ENCODE peak calls at places on chromosomes 4 and X, in seven cellular contexts. H, B, A, S, V, W and P are unnamed samples.

GRCh38 chrX:53685711-53686110 is 808 bp downstream of the HUWE1 start:
- DNase-seq in S (no peak), A (peak), V (no peak), B (no peak), H (no peak), W (no peak), P (no peak)

GRCh38 chr4:1098311-1098925 is 14.9 kb downstream of the RNF212 start:
- DNase-seq in W (no peak), A (no peak), S (no peak), B (peak), V (peak), H (no peak), P (no peak)

GRCh38 chr4:36138221-36138620 is 106.1 kb downstream of the ARAP2 start:
- DNase-seq in S (no peak), W (no peak), B (no peak), H (no peak), A (no peak), V (no peak), P (no peak)

GRCh38 chr4:121380448-121381147 is at the start of gene QRFPR:
- DNase-seq in W (no peak), S (peak), B (peak), A (no peak), H (no peak), V (no peak), P (no peak)

GRCh38 chrX:110665636-110666035 is 130.0 kb downstream of the CHRDL1 start:
- DNase-seq in S (peak), W (peak), V (no peak), A (peak), H (peak), B (peak), P (no peak)

GRCh38 chrX:37509349-37509748 is 62.1 kb upstream of the LANCL3 start:
- DNase-seq in B (no peak), W (peak), A (no peak), S (no peak), H (no peak), V (no peak), P (no peak)

GRCh38 chr4:23268072-23268771 is 575.5 kb downstream of the GBA3 start:
- DNase-seq in S (no peak), A (no peak), B (no peak), H (no peak), V (no peak), W (no peak), P (no peak)

GRCh38 chrX:54358424-54359211 is 772 bp upstream of the WNK3 start:
- DNase-seq in A (no peak), V (peak), B (peak), H (no peak), W (peak), S (peak), P (peak)

GRCh38 chr4:110586137-110586850 is 36.6 kb downstream of the PITX2 start:
- DNase-seq in V (no peak), W (no peak), H (peak), B (no peak), A (peak), S (no peak), P (peak)
- TF ChIP-seq CTCF in V (peak), W (no peak), H (peak), B (peak), A (peak), S (peak), P (no peak)

DNA sequence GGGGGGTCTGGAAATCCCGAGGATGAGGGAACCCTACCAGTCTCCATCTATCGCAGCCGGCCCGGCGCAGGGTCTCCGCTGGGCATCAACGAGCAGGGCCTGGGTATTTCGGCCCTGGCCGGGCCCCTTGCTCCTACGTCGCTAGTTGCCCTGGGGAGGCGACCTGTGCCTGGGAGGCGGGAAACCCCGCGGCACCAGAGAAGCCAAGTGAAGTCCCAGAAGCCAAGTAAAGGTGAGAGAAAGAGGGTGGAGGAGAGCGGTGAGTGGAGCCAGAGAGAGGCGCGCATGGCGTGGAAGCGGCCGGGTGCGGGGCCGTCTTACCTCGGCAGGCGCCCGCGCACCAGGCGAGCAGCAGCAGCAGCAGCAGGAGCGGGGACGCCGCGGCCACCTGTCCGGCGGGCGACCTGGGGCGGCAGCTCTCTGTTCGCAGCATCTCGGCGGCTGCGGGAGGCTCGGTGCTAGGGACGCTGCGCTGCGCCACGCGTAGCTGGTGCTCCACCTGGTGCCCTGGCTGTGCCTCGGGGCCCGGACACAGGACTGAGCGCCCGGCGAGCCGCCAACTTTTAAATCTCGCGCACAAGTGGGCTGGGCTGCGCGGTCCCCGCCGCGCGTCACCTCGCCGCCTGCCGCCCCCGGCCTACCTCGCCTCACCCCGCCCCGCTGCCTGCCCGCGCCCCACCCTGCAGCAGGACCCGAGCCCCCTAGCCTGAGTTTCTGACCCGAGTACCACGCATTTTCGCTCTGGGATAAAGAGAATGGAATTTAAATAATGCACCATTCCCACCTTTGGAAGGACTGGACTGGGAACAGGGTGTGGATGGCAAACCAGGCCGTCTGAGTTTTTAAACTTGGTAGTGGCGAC is at the start of gene NMU:
- DNase-seq in V (no peak), S (peak), B (peak), A (peak), H (no peak), W (peak), P (peak)
- TF ChIP-seq CTCF in V (no peak), S (peak), B (peak), A (peak), H (no peak), W (no peak), P (no peak)

DNA sequence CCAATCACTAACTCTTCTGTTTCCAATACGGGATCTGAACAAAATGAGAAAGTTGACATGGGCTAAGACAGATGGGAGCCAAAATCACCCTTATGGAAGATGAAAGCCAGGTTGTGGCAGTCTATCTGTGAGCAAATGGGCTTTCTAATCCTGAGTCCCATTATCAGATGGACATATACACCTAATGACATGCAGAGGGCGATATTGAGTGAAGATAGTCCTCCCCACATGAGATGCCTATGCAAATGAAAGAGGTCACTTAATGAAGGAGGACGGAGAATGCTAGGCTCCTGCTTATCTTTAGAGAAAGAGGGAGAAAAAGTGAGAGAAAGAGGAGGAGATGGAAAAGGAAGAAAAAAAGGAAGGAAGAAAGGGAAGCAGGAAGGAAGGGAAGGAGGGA is 547.5 kb downstream of the NLGN4X start:
- DNase-seq in B (no peak), A (peak), W (no peak), V (no peak), S (no peak), H (no peak), P (peak)
- TF ChIP-seq CTCF in B (peak), A (no peak), W (no peak), V (no peak), S (peak), H (peak), P (no peak)

DNA sequence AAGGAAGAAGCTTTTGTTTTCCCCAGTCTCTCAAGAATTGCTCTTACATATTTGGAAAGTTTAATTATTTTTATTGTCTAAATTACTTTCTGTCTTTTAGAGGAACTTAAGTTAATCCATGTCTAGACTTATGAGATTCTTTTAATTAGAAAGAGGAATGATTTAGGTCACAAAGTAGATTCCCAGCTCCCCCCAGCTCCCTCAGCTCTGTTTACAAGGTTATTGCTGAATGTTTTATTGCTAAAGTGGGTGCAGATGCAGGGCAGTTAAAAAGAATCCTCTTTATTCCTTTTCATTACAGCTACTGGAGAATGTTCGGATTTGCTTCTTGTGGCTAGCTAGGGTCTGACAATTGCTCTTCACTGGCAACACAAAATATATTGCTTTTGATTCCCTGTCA is 33.7 kb upstream of the CCKAR start:
- DNase-seq in B (no peak), V (no peak), S (no peak), H (no peak), W (no peak), A (no peak), P (no peak)
- TF ChIP-seq CTCF in B (no peak), V (no peak), S (no peak), H (no peak), W (no peak), A (no peak), P (no peak)

GRCh38 chr4:154254999-154255398 is 236.6 kb downstream of the DCHS2 start:
- DNase-seq in W (no peak), A (no peak), S (no peak), B (no peak), V (no peak), H (no peak), P (no peak)
- TF ChIP-seq CTCF in W (no peak), A (peak), S (peak), B (peak), V (no peak), H (no peak), P (no peak)

DNA sequence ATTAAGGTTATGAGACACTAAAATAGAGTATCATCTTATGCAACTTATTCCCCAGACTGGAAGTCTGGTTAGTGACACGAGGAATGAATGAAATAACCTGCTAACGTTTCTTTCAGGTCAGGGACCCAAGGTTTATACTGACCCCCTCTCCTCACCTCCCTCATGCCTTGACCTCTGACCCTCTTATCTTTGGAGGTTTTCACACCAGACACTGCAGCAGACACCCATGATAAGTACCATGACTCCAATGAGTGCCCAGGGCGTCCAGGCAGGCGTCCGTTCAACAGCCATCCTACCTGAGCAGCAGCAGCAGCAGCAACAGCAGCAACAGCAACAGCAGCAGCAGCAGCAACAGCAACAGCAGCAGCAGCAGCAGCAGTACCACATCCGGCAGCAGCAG is 4.2 kb upstream of the NLGN3 start:
- DNase-seq in B (no peak), S (no peak), A (no peak), W (no peak), H (no peak), V (no peak), P (no peak)
- TF ChIP-seq CTCF in B (no peak), S (no peak), A (no peak), W (no peak), H (no peak), V (no peak), P (no peak)